ENCODE peak calls at places on chromosomes 2 and 18, in ten cellular contexts. H is SW 1271; A is cardiac muscle cell; C is amniotic stem cell; R is stimulated activated CD4-positive, alpha-beta T cell treated with anti-CD3 and anti-CD28 coated beads, Interleukin-12 subunit alpha, Interleukin-12 subunit beta, amount 100 ng/mL, for 4 hours; G is K562; Y is SJSA1; X is activated T-helper 9 cell treated with anti-CD3 and anti-CD28 coated beads, Interleukin-2, amount 50 U/mL, for 16 hours; F is cardiac septum; I is colonic mucosa. B is an unnamed sample.

GRCh38 chr2:135783416-135783815 is 41.8 kb downstream of the UBXN4 start:
- DNase-seq in H (no peak), A (no peak), C (no peak), R (no peak), G (no peak), Y (no peak), X (no peak), F (no peak), I (no peak), B (no peak)

GRCh38 chr2:45973426-45973825 is 322.0 kb downstream of the PRKCE start:
- DNase-seq in H (no peak), A (no peak), C (no peak), R (no peak), G (no peak), Y (no peak), X (no peak), F (no peak), I (peak; percentile 62), B (no peak)

GRCh38 chr2:76314621-76315020 is 603.9 kb upstream of the GCFC2 start:
- DNase-seq in H (no peak), A (no peak), C (no peak), R (no peak), G (no peak), Y (no peak), X (no peak), F (no peak), I (no peak), B (no peak)

GRCh38 chr18:12361770-12362378 is 15.2 kb downstream of the AFG3L2 start:
- DNase-seq in H (no peak), A (peak; percentile 33), C (no peak), R (no peak), G (no peak), Y (no peak), X (no peak), F (no peak), I (no peak), B (no peak)

GRCh38 chr2:38115216-38116012 is 39.5 kb upstream of the CYP1B1 start:
- DNase-seq in H (peak; percentile 88), A (peak; percentile 84), C (peak; percentile 39), R (peak; percentile 66), G (peak; percentile 81), Y (peak; percentile 93), X (peak; percentile 38), F (peak; percentile 90), I (peak; percentile 90), B (no peak)

GRCh38 chr18:57258131-57258777 is 94.1 kb upstream of the ST8SIA3 start:
- DNase-seq in H (no peak), A (no peak), C (no peak), R (no peak), G (no peak), Y (no peak), X (no peak), F (no peak), I (no peak), B (no peak)

GRCh38 chr2:227788556-227788955 is 25.1 kb upstream of the CCL20 start:
- DNase-seq in H (no peak), A (peak; percentile 47), C (no peak), R (no peak), G (no peak), Y (no peak), X (no peak), F (no peak), I (no peak), B (no peak)

GRCh38 chr2:33312389-33312788 is 164.1 kb upstream of the RASGRP3 start:
- DNase-seq in H (no peak), A (no peak), C (no peak), R (no peak), G (no peak), Y (no peak), X (no peak), F (no peak), I (no peak), B (no peak)

GRCh38 chr2:4499316-4499715 is 795.9 kb downstream of the DCDC2C start:
- DNase-seq in H (no peak), A (no peak), C (no peak), R (no peak), G (no peak), Y (no peak), X (no peak), F (no peak), I (no peak), B (no peak)

GRCh38 chr2:62197609-62198236 is 1.8 kb downstream of the B3GNT2 start:
- DNase-seq in H (no peak), A (no peak), C (no peak), R (no peak), G (peak; percentile 44), Y (peak; percentile 10), X (no peak), F (peak; percentile 82), I (peak; percentile 70), B (peak; percentile 44)

GRCh38 chr2:236174608-236175001 is 6.4 kb upstream of the GBX2 start:
- DNase-seq in H (no peak), A (no peak), C (no peak), R (no peak), G (no peak), Y (no peak), X (no peak), F (no peak), I (no peak), B (no peak)

GRCh38 chr18:25350561-25351201 is 1.3 kb downstream of the ZNF521 start:
- DNase-seq in H (no peak), A (peak; percentile 65), C (peak; percentile 13), R (no peak), G (no peak), Y (peak; percentile 33), X (no peak), F (peak; percentile 78), I (peak; percentile 26), B (peak; percentile 43)

GRCh38 chr2:146764301-146764700 is 1080.5 kb upstream of the ACVR2A start:
- DNase-seq in H (no peak), A (peak; percentile 39), C (no peak), R (no peak), G (no peak), Y (no peak), X (no peak), F (no peak), I (no peak), B (no peak)

GRCh38 chr2:189178007-189178406 is 1.6 kb downstream of the COL5A2 start:
- DNase-seq in H (no peak), A (peak; percentile 58), C (peak; percentile 9), R (no peak), G (no peak), Y (peak; percentile 48), X (no peak), F (no peak), I (no peak), B (no peak)

GRCh38 chr2:174730530-174731018 is 33.7 kb downstream of the CHRNA1 start:
- DNase-seq in H (no peak), A (no peak), C (no peak), R (no peak), G (no peak), Y (no peak), X (no peak), F (no peak), I (no peak), B (no peak)

GRCh38 chr2:165897074-165897683 is 56.4 kb downstream of the TTC21B start:
- DNase-seq in H (no peak), A (no peak), C (no peak), R (no peak), G (no peak), Y (no peak), X (no peak), F (no peak), I (no peak), B (no peak)

GRCh38 chr2:193461431-193461946 is 1266.8 kb upstream of the TMEFF2 start:
- DNase-seq in H (no peak), A (no peak), C (no peak), R (no peak), G (no peak), Y (no peak), X (no peak), F (no peak), I (no peak), B (no peak)

GRCh38 chr2:45274190-45274926 is 265.1 kb upstream of the SIX2 start:
- DNase-seq in H (no peak), A (no peak), C (no peak), R (no peak), G (no peak), Y (no peak), X (no peak), F (no peak), I (no peak), B (no peak)

GRCh38 chr2:77193858-77194448 is 328.2 kb downstream of the LRRTM4 start:
- DNase-seq in H (no peak), A (no peak), C (no peak), R (no peak), G (no peak), Y (no peak), X (no peak), F (no peak), I (no peak), B (no peak)

GRCh38 chr2:10091182-10091932 is 11.1 kb upstream of the CYS1 start:
- DNase-seq in H (no peak), A (no peak), C (no peak), R (no peak), G (no peak), Y (no peak), X (no peak), F (no peak), I (peak; percentile 58), B (no peak)

GRCh38 chr2:142241016-142241415 is 110.2 kb upstream of the LRP1B start:
- DNase-seq in H (no peak), A (no peak), C (no peak), R (no peak), G (no peak), Y (no peak), X (no peak), F (no peak), I (no peak), B (no peak)

GRCh38 chr2:128139624-128140023 is 48.6 kb downstream of the UGGT1 start:
- DNase-seq in H (no peak), A (no peak), C (no peak), R (no peak), G (no peak), Y (no peak), X (no peak), F (no peak), I (no peak), B (no peak)

B was measured in AG08395.